ENCODE peak calls at places on chromosomes 16 and 17, in five cellular contexts. P is A549, J is GM12878, D is HepG2, Y is IMR-90. H is an unnamed sample.

GRCh38 chr16:57145046-57145963 is 40.5 kb downstream of the PSME3IP1 start:
- DNase-seq in P (no peak), J (no peak), D (no peak), Y (no peak), H (peak; percentile 78)

GRCh38 chr16:5015351-5015750 is 18.4 kb downstream of the NAGPA start:
- DNase-seq in P (no peak), J (no peak), D (no peak), Y (no peak), H (peak; percentile 76)

GRCh38 chr16:10308305-10309193 is 77.3 kb upstream of the ATF7IP2 start:
- DNase-seq in P (no peak), J (peak; percentile 16), D (peak; percentile 61), Y (no peak), H (no peak)

GRCh38 chr17:76515291-76515949 is 14.2 kb upstream of the RHBDF2 start:
- DNase-seq in P (no peak), J (peak; percentile 82), D (no peak), Y (peak; percentile 97), H (peak; percentile 48)

GRCh38 chr17:62163847-62164246 is 98.8 kb upstream of the MED13 start:
- DNase-seq in P (no peak), J (no peak), D (peak; percentile 71), Y (no peak), H (peak; percentile 18)

GRCh38 chr17:12996941-12997340 is 20.9 kb downstream of the ELAC2 start:
- DNase-seq in P (no peak), J (no peak), D (no peak), Y (no peak), H (no peak)

GRCh38 chr16:2238396-2239230 is 2.4 kb downstream of the DNASE1L2 start:
- DNase-seq in P (no peak), J (no peak), D (no peak), Y (no peak), H (no peak)

GRCh38 chr17:16286947-16287562 is 66.2 kb downstream of the CENPV start:
- DNase-seq in P (no peak), J (peak; percentile 51), D (no peak), Y (no peak), H (no peak)

GRCh38 chr16:53529529-53529928 is 26.5 kb upstream of the AKTIP start:
- DNase-seq in P (no peak), J (no peak), D (no peak), Y (no peak), H (no peak)

GRCh38 chr16:27177031-27177774 is 26.1 kb upstream of the KDM8 start:
- DNase-seq in P (no peak), J (no peak), D (no peak), Y (peak; percentile 93), H (no peak)

GRCh38 chr16:27175888-27176287 is 27.4 kb upstream of the KDM8 start:
- DNase-seq in P (no peak), J (no peak), D (no peak), Y (no peak), H (peak; percentile 55)

GRCh38 chr16:27179500-27180072 is 23.7 kb upstream of the KDM8 start:
- DNase-seq in P (peak; percentile 58), J (peak; percentile 55), D (peak; percentile 72), Y (peak; percentile 47), H (peak; percentile 85)

DNA sequence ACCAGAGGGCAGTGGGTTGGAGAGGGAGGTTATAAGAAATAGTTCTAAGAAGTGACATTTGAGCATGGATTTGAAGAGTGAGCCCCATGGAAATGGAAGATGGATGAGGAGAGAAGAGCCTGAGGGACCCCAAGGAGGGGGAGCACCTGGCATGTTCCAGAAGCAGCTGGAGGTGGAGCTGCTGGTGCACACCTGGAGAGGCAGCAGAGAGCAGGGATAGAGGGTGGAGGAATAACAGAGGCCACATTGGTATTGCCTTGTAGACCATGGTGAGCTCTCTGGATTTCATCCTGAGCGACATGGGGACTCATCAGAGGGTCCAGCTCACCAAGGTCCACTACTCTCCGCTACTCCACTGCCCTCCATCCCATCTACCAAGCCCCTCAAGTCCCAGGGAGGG is 22.3 kb upstream of the KDM8 start:
- DNase-seq in P (no peak), J (no peak), D (no peak), Y (no peak), H (no peak)
- TF ChIP-seq RAD21 in P (no peak), J (peak; percentile 36), D (no peak), Y (no peak), H (no peak)

GRCh38 chr16:24978370-24978914 is 36.7 kb downstream of the ARHGAP17 start:
- DNase-seq in P (no peak), J (peak; percentile 77), D (no peak), Y (no peak), H (no peak)
- TF ChIP-seq BHLHE40 in P (no peak), J (peak; percentile 84), D (no peak), Y (no peak), H (no peak)

DNA sequence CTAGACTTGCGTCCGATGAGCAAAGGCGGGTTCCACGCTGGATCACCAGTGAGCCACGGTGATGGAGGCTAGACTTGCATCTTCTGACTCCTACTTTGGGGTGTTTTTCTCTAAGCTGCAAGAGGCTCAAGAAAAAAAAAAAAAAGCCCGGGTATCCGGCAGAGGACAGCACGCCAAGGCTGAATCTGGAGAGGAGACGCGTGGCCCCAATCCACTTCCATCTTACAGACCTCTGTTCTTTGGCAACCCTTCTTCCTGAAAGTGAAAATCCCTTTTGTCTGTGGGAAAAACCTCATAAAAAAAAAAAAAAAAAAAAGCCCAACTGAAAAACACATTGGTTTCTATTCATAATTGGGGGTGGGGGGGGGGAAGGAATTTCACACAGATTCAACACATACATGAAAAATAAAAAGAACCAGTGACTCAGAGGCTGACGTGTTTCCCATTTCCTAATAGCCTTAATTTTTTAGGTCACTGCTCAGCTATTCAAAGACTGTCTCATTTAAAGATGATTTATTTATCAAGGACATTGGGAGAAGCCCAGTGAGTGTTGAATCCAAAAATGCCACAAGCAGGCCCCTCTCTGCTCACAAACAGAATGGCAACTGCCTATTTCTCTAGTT is 258.3 kb downstream of the FOXL1 start:
- DNase-seq in P (no peak), J (no peak), D (no peak), Y (peak; percentile 93), H (no peak)
- TF ChIP-seq RAD21 in P (no peak), J (no peak), D (no peak), Y (no peak), H (no peak)

DNA sequence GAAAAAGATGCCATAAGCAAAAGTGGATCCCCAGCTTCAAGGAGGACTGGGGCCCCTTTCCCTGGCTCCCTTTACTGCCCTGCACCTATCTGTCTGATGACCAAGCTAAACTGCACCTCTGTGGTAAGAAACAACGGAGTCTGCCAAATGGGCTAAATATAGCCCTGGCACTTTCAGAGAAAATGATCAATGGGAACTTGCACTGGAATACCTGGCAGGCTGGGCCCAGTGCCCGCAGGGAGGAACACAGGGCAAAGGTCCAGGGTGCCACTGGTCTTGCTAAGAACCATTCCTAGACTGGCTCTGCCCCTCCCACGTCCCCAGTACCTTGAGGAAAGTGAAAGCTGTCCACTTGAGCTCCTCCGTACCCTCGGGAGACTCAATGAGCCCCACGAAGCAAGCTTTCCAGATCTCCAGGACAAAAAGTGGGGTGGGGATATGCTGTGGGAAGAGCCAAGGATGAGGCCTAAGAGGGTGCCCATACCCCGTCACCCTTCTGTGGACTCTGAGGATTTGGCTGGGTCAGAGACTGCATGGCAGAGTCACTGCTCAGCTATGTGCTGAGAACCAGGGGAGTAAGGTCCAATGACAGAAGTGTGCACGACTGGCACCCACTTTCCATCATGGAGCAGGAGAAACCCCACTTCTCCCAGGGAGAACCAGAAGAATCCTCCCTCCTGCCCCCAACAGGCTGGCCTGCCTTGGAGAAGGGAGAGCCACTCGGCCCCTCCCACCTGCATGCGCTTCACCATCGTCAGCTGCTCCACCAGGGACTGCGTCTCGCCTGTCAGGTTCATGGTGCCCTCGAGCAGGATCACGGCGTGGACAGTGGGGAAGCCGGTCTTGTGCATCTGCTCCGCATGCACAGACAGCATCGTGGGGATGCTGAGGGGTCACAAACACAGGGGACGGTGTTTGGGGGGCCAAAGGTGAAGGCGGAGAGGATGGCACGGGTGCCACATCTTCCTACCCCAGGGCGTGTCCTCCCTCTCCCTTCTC is 17.4 kb downstream of the CSF3 start:
- DNase-seq in P (no peak), J (no peak), D (no peak), Y (no peak), H (no peak)
- TF ChIP-seq BHLHE40 in P (no peak), J (no peak), D (no peak), Y (no peak), H (no peak)

H was measured in K562.